ENCODE peak calls at places on chromosomes 13 and 19, in four cellular contexts. P is CD8-positive, alpha-beta T cell; E is SW 1271; H is stimulated activated CD8-positive, alpha-beta memory T cell treated with anti-CD3 and anti-CD28 coated beads, Interleukin-15, amount 100 ng/mL, for 4 hours. L is an unnamed sample.

GRCh38 chr13:43918636-43919035 is 38.9 kb downstream of the LACC1 start:
- DNase-seq in P (no peak), E (no peak), H (no peak), L (no peak)

GRCh38 chr13:94598281-94598680 is 2.3 kb upstream of the TGDS start:
- DNase-seq in P (no peak), E (no peak), H (no peak), L (no peak)

GRCh38 chr19:6616011-6616410 is 25.1 kb upstream of the CD70 start:
- DNase-seq in P (no peak), E (no peak), H (no peak), L (no peak)

GRCh38 chr19:35868172-35868822 is at the start of gene APLP1:
- DNase-seq in P (peak), E (peak), H (peak), L (no peak)

GRCh38 chr13:100115693-100116254 is 26.9 kb downstream of the PCCA start:
- DNase-seq in P (no peak), E (no peak), H (no peak), L (no peak)

GRCh38 chr13:51825165-51825592 is 19.8 kb downstream of the TMEM272 start:
- DNase-seq in P (no peak), E (no peak), H (no peak), L (no peak)

GRCh38 chr13:111577429-111577828 is 257.0 kb downstream of the TEX29 start:
- DNase-seq in P (no peak), E (no peak), H (no peak), L (no peak)

GRCh38 chr13:51096131-51096530 is 14.9 kb downstream of the C13orf42 start:
- DNase-seq in P (no peak), E (no peak), H (no peak), L (no peak)

GRCh38 chr19:47580397-47580796 is 7.4 kb upstream of the ZNF541 start:
- DNase-seq in P (no peak), E (no peak), H (no peak), L (no peak)

GRCh38 chr19:2798733-2799132 is 13.4 kb downstream of the THOP1 start:
- DNase-seq in P (no peak), E (no peak), H (no peak), L (no peak)

GRCh38 chr19:1466461-1467227 is 12.4 kb downstream of the C19orf25 start:
- DNase-seq in P (no peak), E (no peak), H (no peak), L (no peak)

GRCh38 chr19:40588110-40588854 is 11.6 kb downstream of the SHKBP1 start:
- DNase-seq in P (no peak), E (peak), H (no peak), L (no peak)

GRCh38 chr19:40225440-40226305 is 816 bp downstream of the CCNP start:
- DNase-seq in P (no peak), E (no peak), H (no peak), L (no peak)

GRCh38 chr13:80048802-80049201 is 292.1 kb downstream of the SPRY2 start:
- DNase-seq in P (peak), E (peak), H (peak), L (no peak)

L was measured in cerebellar nuclear complex.